ENCODE peak calls at places on chromosomes 7 and 10, in seven cellular contexts. C, A, L, Y, S, I and N are unnamed samples.

GRCh38 chr10:12807096-12807755 is 194.3 kb downstream of the CCDC3 start:
- DNase-seq in C (no peak), A (no peak), L (no peak), Y (no peak), S (no peak), I (no peak), N (no peak)

GRCh38 chr10:11197266-11197712 is 179.6 kb downstream of the CELF2 start:
- DNase-seq in C (peak; percentile 11), A (no peak), L (no peak), Y (no peak), S (no peak), I (no peak), N (no peak)

GRCh38 chr10:111126073-111126472 is 49.2 kb downstream of the ADRA2A start:
- DNase-seq in C (no peak), A (peak; percentile 13), L (no peak), Y (peak; percentile 21), S (no peak), I (peak; percentile 3), N (no peak)

GRCh38 chr7:118580743-118581382 is 356.4 kb downstream of the ANKRD7 start:
- DNase-seq in C (no peak), A (no peak), L (no peak), Y (no peak), S (no peak), I (no peak), N (no peak)

GRCh38 chr10:49827297-49827696 is 65.2 kb upstream of the OGDHL start:
- DNase-seq in C (no peak), A (no peak), L (no peak), Y (no peak), S (no peak), I (no peak), N (no peak)

GRCh38 chr7:157619753-157620525 is 283.1 kb downstream of the DNAJB6 start:
- DNase-seq in C (no peak), A (no peak), L (no peak), Y (no peak), S (no peak), I (no peak), N (no peak)

GRCh38 chr10:54477738-54478137 is 323.3 kb downstream of the PCDH15 start:
- DNase-seq in C (no peak), A (no peak), L (no peak), Y (no peak), S (no peak), I (no peak), N (no peak)

GRCh38 chr10:22043327-22043633 is 39.8 kb upstream of the DNAJC1 start:
- DNase-seq in C (no peak), A (no peak), L (no peak), Y (no peak), S (no peak), I (no peak), N (no peak)

GRCh38 chr7:44750921-44751571 is 2.4 kb downstream of the ZMIZ2 start:
- DNase-seq in C (no peak), A (no peak), L (no peak), Y (peak; percentile 69), S (no peak), I (peak; percentile 8), N (no peak)

GRCh38 chr10:30059209-30060107 is at the start of gene JCAD:
- DNase-seq in C (peak; percentile 57), A (peak; percentile 16), L (peak; percentile 47), Y (peak; percentile 47), S (peak; percentile 61), I (no peak), N (peak; percentile 67)

GRCh38 chr10:124522903-124523260 is 61.3 kb downstream of the LHPP start:
- DNase-seq in C (no peak), A (no peak), L (no peak), Y (no peak), S (peak; percentile 68), I (no peak), N (no peak)

GRCh38 chr10:107340345-107340744 is 175.8 kb upstream of the SORCS1 start:
- DNase-seq in C (no peak), A (no peak), L (no peak), Y (peak; percentile 34), S (no peak), I (no peak), N (no peak)

GRCh38 chr10:6700066-6700465 is 120.0 kb upstream of the PRKCQ start:
- DNase-seq in C (no peak), A (no peak), L (no peak), Y (no peak), S (no peak), I (no peak), N (no peak)

GRCh38 chr10:6699336-6699735 is 119.3 kb upstream of the PRKCQ start:
- DNase-seq in C (no peak), A (no peak), L (no peak), Y (no peak), S (no peak), I (no peak), N (no peak)

GRCh38 chr10:6704891-6705290 is 124.8 kb upstream of the PRKCQ start:
- DNase-seq in C (no peak), A (no peak), L (no peak), Y (no peak), S (no peak), I (no peak), N (no peak)

GRCh38 chr10:6702030-6702429 is 122.0 kb upstream of the PRKCQ start:
- DNase-seq in C (no peak), A (no peak), L (no peak), Y (no peak), S (no peak), I (no peak), N (no peak)

DNA sequence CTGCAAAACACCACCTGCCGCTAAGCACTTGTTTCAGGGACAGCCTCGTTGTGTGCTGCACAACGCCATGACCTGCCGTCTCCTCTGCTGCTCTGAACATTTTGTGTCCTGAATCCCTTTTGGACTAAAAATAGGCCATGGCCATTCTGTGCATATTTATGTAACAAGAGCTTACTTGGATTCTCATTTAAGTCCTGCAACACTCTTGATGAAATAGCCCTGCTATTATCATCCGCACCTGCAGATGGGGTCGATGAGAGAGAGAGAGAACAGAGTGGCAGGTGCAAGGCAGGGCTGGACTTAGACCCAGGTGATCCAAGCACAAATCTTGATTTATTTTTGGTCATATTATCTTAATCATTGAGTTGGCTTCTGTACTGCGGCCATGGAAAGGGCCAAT is 121.2 kb upstream of the PRKCQ start:
- DNase-seq in C (no peak), A (no peak), L (no peak), Y (peak; percentile 8), S (no peak), I (no peak), N (no peak)
- TF ChIP-seq CTCF in C (no peak), A (no peak), L (no peak), Y (peak; percentile 24), S (no peak), I (peak; percentile 29), N (no peak)

GRCh38 chr10:69918036-69918435 is 116.3 kb downstream of the COL13A1 start:
- DNase-seq in C (no peak), A (no peak), L (no peak), Y (no peak), S (no peak), I (no peak), N (no peak)
- TF ChIP-seq CTCF in C (no peak), A (no peak), L (no peak), Y (no peak), S (no peak), I (peak; percentile 10), N (no peak)

GRCh38 chr10:108787932-108788331 is 1135.4 kb downstream of the XPNPEP1 start:
- DNase-seq in C (no peak), A (peak; percentile 41), L (no peak), Y (no peak), S (no peak), I (no peak), N (no peak)

GRCh38 chr10:108785011-108785410 is 1138.3 kb downstream of the XPNPEP1 start:
- DNase-seq in C (no peak), A (no peak), L (no peak), Y (peak; percentile 6), S (no peak), I (no peak), N (no peak)

GRCh38 chr10:108784534-108784933 is 1138.8 kb downstream of the XPNPEP1 start:
- DNase-seq in C (no peak), A (no peak), L (no peak), Y (no peak), S (no peak), I (no peak), N (no peak)

GRCh38 chr10:108782411-108782810 is 1140.9 kb downstream of the XPNPEP1 start:
- DNase-seq in C (no peak), A (no peak), L (no peak), Y (no peak), S (no peak), I (no peak), N (no peak)

DNA sequence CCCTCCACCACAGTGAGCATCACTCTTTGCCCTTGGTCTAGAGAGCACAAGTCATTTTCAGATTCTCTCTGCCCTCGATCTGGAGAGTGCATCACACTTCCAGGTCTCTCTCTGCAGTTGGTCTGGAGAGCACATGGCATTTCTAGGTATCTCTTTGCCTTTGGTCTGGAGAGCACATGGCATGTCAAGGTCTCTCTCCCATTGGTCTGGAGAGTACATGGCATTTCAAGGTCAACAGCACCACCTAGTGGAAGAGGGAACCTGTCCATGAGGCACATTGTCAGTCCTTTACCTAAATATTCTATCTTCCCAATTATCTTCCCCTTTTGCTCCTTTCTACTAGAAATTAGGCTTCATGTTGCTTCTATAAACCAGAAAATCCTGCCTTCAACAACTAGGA is 1139.4 kb downstream of the XPNPEP1 start:
- DNase-seq in C (peak; percentile 56), A (peak; percentile 72), L (no peak), Y (peak; percentile 77), S (no peak), I (peak; percentile 0), N (peak; percentile 3)
- TF ChIP-seq CTCF in C (peak; percentile 38), A (peak; percentile 42), L (no peak), Y (peak; percentile 57), S (no peak), I (peak; percentile 68), N (peak; percentile 59)

GRCh38 chr10:7818295-7819125 is at the start of gene TAF3:
- DNase-seq in C (peak; percentile 89), A (peak; percentile 86), L (peak; percentile 91), Y (peak; percentile 87), S (peak; percentile 96), I (peak; percentile 77), N (peak; percentile 86)

GRCh38 chr10:7824251-7824650 is 5.9 kb downstream of the TAF3 start:
- DNase-seq in C (no peak), A (no peak), L (no peak), Y (no peak), S (no peak), I (no peak), N (no peak)

GRCh38 chr10:7817984-7818294 is 366 bp upstream of the TAF3 start:
- DNase-seq in C (no peak), A (no peak), L (no peak), Y (no peak), S (no peak), I (no peak), N (peak; percentile 2)

GRCh38 chr10:7817576-7817975 is 729 bp upstream of the TAF3 start:
- DNase-seq in C (no peak), A (no peak), L (no peak), Y (no peak), S (no peak), I (no peak), N (no peak)

DNA sequence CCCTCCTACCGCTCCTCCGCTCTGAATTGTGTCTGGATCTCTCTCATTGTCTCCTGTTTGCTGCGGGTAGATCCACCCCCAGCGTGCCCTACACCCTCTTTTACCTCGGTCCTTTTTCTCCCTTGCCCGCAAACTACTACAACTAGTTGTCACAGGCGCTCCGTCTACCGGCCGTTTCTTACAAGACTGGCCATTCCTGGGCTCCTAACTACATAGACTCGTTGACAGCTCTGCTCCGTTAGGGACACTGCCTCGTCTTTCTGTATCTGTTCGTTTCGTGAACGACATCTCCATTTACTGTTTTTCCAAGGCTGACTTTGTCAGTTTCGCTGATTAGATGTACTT is 793 bp downstream of the TAF3 start:
- DNase-seq in C (peak; percentile 48), A (peak; percentile 53), L (peak; percentile 7), Y (peak; percentile 61), S (no peak), I (peak; percentile 49), N (peak; percentile 13)
- TF ChIP-seq CTCF in C (peak; percentile 54), A (peak; percentile 52), L (no peak), Y (peak; percentile 26), S (no peak), I (peak; percentile 66), N (no peak)